ENCODE peak calls at places on chromosomes 13 and 19, in ten cellular contexts. One of them, this sample, is unnamed.

GRCh38 chr19:42251572-42251990 is 3.3 kb downstream of the ERF start:
- DNase-seq in astrocyte of the hippocampus: no peak
- DNase-seq in foreskin keratinocyte: no peak
- DNase-seq in progenitor cell of endocrine pancreas: no peak
- DNase-seq in NCI-H2107: no peak
- DNase-seq in SHP77: no peak
- DNase-seq in sciatic nerve: no peak
- DNase-seq in mammary epithelial cell: no peak
- DNase-seq in brain microvascular endothelial cell: no peak
- DNase-seq in stimulated activated CD8-positive, alpha-beta memory T cell treated with anti-CD3 and anti-CD28 coated beads, Interleukin-4, amount 100 ng/mL, for 24 hours: no peak
- DNase-seq in this sample: no peak

GRCh38 chr19:48123907-48124675 is 13.5 kb upstream of the PLA2G4C start:
- DNase-seq in mammary epithelial cell: peak; percentile 96
- DNase-seq in NCI-H2107: no peak
- DNase-seq in SHP77: no peak
- DNase-seq in foreskin keratinocyte: peak; percentile 85
- DNase-seq in sciatic nerve: no peak
- DNase-seq in brain microvascular endothelial cell: peak; percentile 67
- DNase-seq in progenitor cell of endocrine pancreas: no peak
- DNase-seq in stimulated activated CD8-positive, alpha-beta memory T cell treated with anti-CD3 and anti-CD28 coated beads, Interleukin-4, amount 100 ng/mL, for 24 hours: peak; percentile 29
- DNase-seq in astrocyte of the hippocampus: peak; percentile 79
- DNase-seq in this sample: no peak

GRCh38 chr19:2089001-2089711 is 7.0 kb downstream of the MOB3A start:
- DNase-seq in sciatic nerve: peak; percentile 59
- DNase-seq in mammary epithelial cell: peak; percentile 93
- DNase-seq in brain microvascular endothelial cell: peak; percentile 49
- DNase-seq in progenitor cell of endocrine pancreas: no peak
- DNase-seq in stimulated activated CD8-positive, alpha-beta memory T cell treated with anti-CD3 and anti-CD28 coated beads, Interleukin-4, amount 100 ng/mL, for 24 hours: no peak
- DNase-seq in SHP77: peak; percentile 39
- DNase-seq in foreskin keratinocyte: peak; percentile 79
- DNase-seq in NCI-H2107: no peak
- DNase-seq in astrocyte of the hippocampus: no peak
- DNase-seq in this sample: no peak

GRCh38 chr19:30231408-30232318 is 140.5 kb upstream of the ZNF536 start:
- DNase-seq in stimulated activated CD8-positive, alpha-beta memory T cell treated with anti-CD3 and anti-CD28 coated beads, Interleukin-4, amount 100 ng/mL, for 24 hours: no peak
- DNase-seq in NCI-H2107: no peak
- DNase-seq in astrocyte of the hippocampus: no peak
- DNase-seq in sciatic nerve: no peak
- DNase-seq in SHP77: no peak
- DNase-seq in foreskin keratinocyte: no peak
- DNase-seq in progenitor cell of endocrine pancreas: no peak
- DNase-seq in mammary epithelial cell: no peak
- DNase-seq in brain microvascular endothelial cell: no peak
- DNase-seq in this sample: no peak

GRCh38 chr13:43388282-43389034 is 365.1 kb downstream of the DNAJC15 start:
- DNase-seq in sciatic nerve: no peak
- DNase-seq in brain microvascular endothelial cell: no peak
- DNase-seq in SHP77: no peak
- DNase-seq in astrocyte of the hippocampus: no peak
- DNase-seq in NCI-H2107: no peak
- DNase-seq in progenitor cell of endocrine pancreas: no peak
- DNase-seq in mammary epithelial cell: peak; percentile 86
- DNase-seq in stimulated activated CD8-positive, alpha-beta memory T cell treated with anti-CD3 and anti-CD28 coated beads, Interleukin-4, amount 100 ng/mL, for 24 hours: no peak
- DNase-seq in foreskin keratinocyte: peak; percentile 65
- DNase-seq in this sample: no peak

GRCh38 chr13:65768545-65768944 is 1461.6 kb downstream of the PCDH9 start:
- DNase-seq in brain microvascular endothelial cell: no peak
- DNase-seq in foreskin keratinocyte: no peak
- DNase-seq in sciatic nerve: no peak
- DNase-seq in NCI-H2107: no peak
- DNase-seq in astrocyte of the hippocampus: no peak
- DNase-seq in mammary epithelial cell: no peak
- DNase-seq in SHP77: no peak
- DNase-seq in stimulated activated CD8-positive, alpha-beta memory T cell treated with anti-CD3 and anti-CD28 coated beads, Interleukin-4, amount 100 ng/mL, for 24 hours: no peak
- DNase-seq in progenitor cell of endocrine pancreas: no peak
- DNase-seq in this sample: no peak

GRCh38 chr13:42814868-42815267 is 33.5 kb downstream of the FAM216B start:
- DNase-seq in SHP77: no peak
- DNase-seq in brain microvascular endothelial cell: peak; percentile 76
- DNase-seq in mammary epithelial cell: peak; percentile 70
- DNase-seq in astrocyte of the hippocampus: peak; percentile 34
- DNase-seq in progenitor cell of endocrine pancreas: no peak
- DNase-seq in stimulated activated CD8-positive, alpha-beta memory T cell treated with anti-CD3 and anti-CD28 coated beads, Interleukin-4, amount 100 ng/mL, for 24 hours: no peak
- DNase-seq in foreskin keratinocyte: peak; percentile 38
- DNase-seq in NCI-H2107: no peak
- DNase-seq in sciatic nerve: no peak
- DNase-seq in this sample: no peak

GRCh38 chr13:72839831-72840426 is 58.0 kb downstream of the PIBF1 start:
- DNase-seq in SHP77: peak; percentile 51
- DNase-seq in stimulated activated CD8-positive, alpha-beta memory T cell treated with anti-CD3 and anti-CD28 coated beads, Interleukin-4, amount 100 ng/mL, for 24 hours: no peak
- DNase-seq in NCI-H2107: peak; percentile 2
- DNase-seq in sciatic nerve: peak; percentile 56
- DNase-seq in mammary epithelial cell: peak; percentile 69
- DNase-seq in brain microvascular endothelial cell: peak; percentile 44
- DNase-seq in astrocyte of the hippocampus: peak; percentile 77
- DNase-seq in progenitor cell of endocrine pancreas: peak; percentile 17
- DNase-seq in foreskin keratinocyte: peak; percentile 31
- DNase-seq in this sample: no peak

GRCh38 chr13:94494021-94494420 is 14.5 kb upstream of the DCT start:
- DNase-seq in NCI-H2107: no peak
- DNase-seq in brain microvascular endothelial cell: no peak
- DNase-seq in SHP77: peak; percentile 88
- DNase-seq in mammary epithelial cell: no peak
- DNase-seq in sciatic nerve: no peak
- DNase-seq in astrocyte of the hippocampus: no peak
- DNase-seq in stimulated activated CD8-positive, alpha-beta memory T cell treated with anti-CD3 and anti-CD28 coated beads, Interleukin-4, amount 100 ng/mL, for 24 hours: no peak
- DNase-seq in progenitor cell of endocrine pancreas: no peak
- DNase-seq in foreskin keratinocyte: no peak
- DNase-seq in this sample: no peak

GRCh38 chr13:43132228-43132627 is 108.8 kb downstream of the DNAJC15 start:
- DNase-seq in astrocyte of the hippocampus: peak; percentile 69
- DNase-seq in foreskin keratinocyte: peak; percentile 47
- DNase-seq in mammary epithelial cell: peak; percentile 66
- DNase-seq in sciatic nerve: no peak
- DNase-seq in SHP77: no peak
- DNase-seq in stimulated activated CD8-positive, alpha-beta memory T cell treated with anti-CD3 and anti-CD28 coated beads, Interleukin-4, amount 100 ng/mL, for 24 hours: no peak
- DNase-seq in NCI-H2107: peak; percentile 45
- DNase-seq in brain microvascular endothelial cell: peak; percentile 48
- DNase-seq in progenitor cell of endocrine pancreas: no peak
- DNase-seq in this sample: no peak

GRCh38 chr19:28494466-28494865 is 718.5 kb downstream of the UQCRFS1 start:
- DNase-seq in mammary epithelial cell: no peak
- DNase-seq in foreskin keratinocyte: no peak
- DNase-seq in progenitor cell of endocrine pancreas: no peak
- DNase-seq in NCI-H2107: no peak
- DNase-seq in brain microvascular endothelial cell: no peak
- DNase-seq in sciatic nerve: no peak
- DNase-seq in stimulated activated CD8-positive, alpha-beta memory T cell treated with anti-CD3 and anti-CD28 coated beads, Interleukin-4, amount 100 ng/mL, for 24 hours: no peak
- DNase-seq in astrocyte of the hippocampus: no peak
- DNase-seq in SHP77: no peak
- DNase-seq in this sample: no peak

GRCh38 chr19:51226068-51226467 is 1.2 kb downstream of the CD33 start:
- DNase-seq in stimulated activated CD8-positive, alpha-beta memory T cell treated with anti-CD3 and anti-CD28 coated beads, Interleukin-4, amount 100 ng/mL, for 24 hours: no peak
- DNase-seq in NCI-H2107: no peak
- DNase-seq in progenitor cell of endocrine pancreas: no peak
- DNase-seq in astrocyte of the hippocampus: no peak
- DNase-seq in brain microvascular endothelial cell: no peak
- DNase-seq in foreskin keratinocyte: no peak
- DNase-seq in mammary epithelial cell: no peak
- DNase-seq in SHP77: no peak
- DNase-seq in sciatic nerve: no peak
- DNase-seq in this sample: no peak

GRCh38 chr13:44692173-44692713 is 116.1 kb upstream of the TSC22D1 start:
- DNase-seq in brain microvascular endothelial cell: peak; percentile 43
- DNase-seq in NCI-H2107: no peak
- DNase-seq in progenitor cell of endocrine pancreas: no peak
- DNase-seq in stimulated activated CD8-positive, alpha-beta memory T cell treated with anti-CD3 and anti-CD28 coated beads, Interleukin-4, amount 100 ng/mL, for 24 hours: no peak
- DNase-seq in astrocyte of the hippocampus: no peak
- DNase-seq in sciatic nerve: no peak
- DNase-seq in SHP77: no peak
- DNase-seq in mammary epithelial cell: peak; percentile 52
- DNase-seq in foreskin keratinocyte: no peak
- DNase-seq in this sample: no peak

GRCh38 chr19:39341122-39341719 is 1.0 kb upstream of the SAMD4B start:
- DNase-seq in progenitor cell of endocrine pancreas: peak; percentile 19
- DNase-seq in NCI-H2107: no peak
- DNase-seq in brain microvascular endothelial cell: no peak
- DNase-seq in mammary epithelial cell: no peak
- DNase-seq in foreskin keratinocyte: no peak
- DNase-seq in stimulated activated CD8-positive, alpha-beta memory T cell treated with anti-CD3 and anti-CD28 coated beads, Interleukin-4, amount 100 ng/mL, for 24 hours: no peak
- DNase-seq in SHP77: peak; percentile 61
- DNase-seq in sciatic nerve: peak; percentile 68
- DNase-seq in astrocyte of the hippocampus: no peak
- DNase-seq in this sample: no peak

GRCh38 chr13:79775830-79776229 is 294.9 kb downstream of the NDFIP2 start:
- DNase-seq in brain microvascular endothelial cell: peak; percentile 77
- DNase-seq in progenitor cell of endocrine pancreas: no peak
- DNase-seq in foreskin keratinocyte: peak; percentile 15
- DNase-seq in NCI-H2107: no peak
- DNase-seq in SHP77: peak; percentile 5
- DNase-seq in mammary epithelial cell: peak; percentile 46
- DNase-seq in astrocyte of the hippocampus: peak; percentile 86
- DNase-seq in stimulated activated CD8-positive, alpha-beta memory T cell treated with anti-CD3 and anti-CD28 coated beads, Interleukin-4, amount 100 ng/mL, for 24 hours: no peak
- DNase-seq in sciatic nerve: no peak
- DNase-seq in this sample: no peak

GRCh38 chr13:34678154-34678553 is 263.9 kb upstream of the NBEA start:
- DNase-seq in astrocyte of the hippocampus: no peak
- DNase-seq in NCI-H2107: no peak
- DNase-seq in mammary epithelial cell: peak; percentile 62
- DNase-seq in SHP77: no peak
- DNase-seq in progenitor cell of endocrine pancreas: no peak
- DNase-seq in sciatic nerve: no peak
- DNase-seq in foreskin keratinocyte: no peak
- DNase-seq in brain microvascular endothelial cell: peak; percentile 82
- DNase-seq in stimulated activated CD8-positive, alpha-beta memory T cell treated with anti-CD3 and anti-CD28 coated beads, Interleukin-4, amount 100 ng/mL, for 24 hours: no peak
- DNase-seq in this sample: no peak

GRCh38 chr13:90628471-90628870 is 719.0 kb upstream of the MIR17HG start:
- DNase-seq in foreskin keratinocyte: no peak
- DNase-seq in astrocyte of the hippocampus: no peak
- DNase-seq in NCI-H2107: no peak
- DNase-seq in mammary epithelial cell: no peak
- DNase-seq in sciatic nerve: no peak
- DNase-seq in stimulated activated CD8-positive, alpha-beta memory T cell treated with anti-CD3 and anti-CD28 coated beads, Interleukin-4, amount 100 ng/mL, for 24 hours: no peak
- DNase-seq in brain microvascular endothelial cell: no peak
- DNase-seq in SHP77: no peak
- DNase-seq in progenitor cell of endocrine pancreas: no peak
- DNase-seq in this sample: no peak

GRCh38 chr13:74090869-74091605 is 43.2 kb downstream of the KLF12 start:
- DNase-seq in brain microvascular endothelial cell: no peak
- DNase-seq in stimulated activated CD8-positive, alpha-beta memory T cell treated with anti-CD3 and anti-CD28 coated beads, Interleukin-4, amount 100 ng/mL, for 24 hours: no peak
- DNase-seq in SHP77: no peak
- DNase-seq in NCI-H2107: no peak
- DNase-seq in mammary epithelial cell: no peak
- DNase-seq in sciatic nerve: no peak
- DNase-seq in foreskin keratinocyte: no peak
- DNase-seq in progenitor cell of endocrine pancreas: no peak
- DNase-seq in astrocyte of the hippocampus: no peak
- DNase-seq in this sample: no peak

GRCh38 chr13:27131202-27131623 is 40.4 kb downstream of the USP12 start:
- DNase-seq in NCI-H2107: no peak
- DNase-seq in foreskin keratinocyte: peak; percentile 95
- DNase-seq in SHP77: no peak
- DNase-seq in stimulated activated CD8-positive, alpha-beta memory T cell treated with anti-CD3 and anti-CD28 coated beads, Interleukin-4, amount 100 ng/mL, for 24 hours: peak; percentile 54
- DNase-seq in brain microvascular endothelial cell: no peak
- DNase-seq in mammary epithelial cell: peak; percentile 98
- DNase-seq in progenitor cell of endocrine pancreas: no peak
- DNase-seq in astrocyte of the hippocampus: peak; percentile 41
- DNase-seq in sciatic nerve: no peak
- DNase-seq in this sample: no peak

GRCh38 chr19:33199441-33200265 is 5.5 kb downstream of the LRP3 start:
- DNase-seq in mammary epithelial cell: no peak
- DNase-seq in astrocyte of the hippocampus: peak; percentile 32
- DNase-seq in brain microvascular endothelial cell: no peak
- DNase-seq in SHP77: no peak
- DNase-seq in progenitor cell of endocrine pancreas: no peak
- DNase-seq in NCI-H2107: no peak
- DNase-seq in foreskin keratinocyte: no peak
- DNase-seq in sciatic nerve: no peak
- DNase-seq in stimulated activated CD8-positive, alpha-beta memory T cell treated with anti-CD3 and anti-CD28 coated beads, Interleukin-4, amount 100 ng/mL, for 24 hours: no peak
- DNase-seq in this sample: no peak

GRCh38 chr13:38308736-38309135 is 40.9 kb upstream of the UFM1 start:
- DNase-seq in progenitor cell of endocrine pancreas: no peak
- DNase-seq in mammary epithelial cell: peak; percentile 98
- DNase-seq in stimulated activated CD8-positive, alpha-beta memory T cell treated with anti-CD3 and anti-CD28 coated beads, Interleukin-4, amount 100 ng/mL, for 24 hours: no peak
- DNase-seq in brain microvascular endothelial cell: peak; percentile 41
- DNase-seq in NCI-H2107: no peak
- DNase-seq in foreskin keratinocyte: peak; percentile 98
- DNase-seq in SHP77: no peak
- DNase-seq in sciatic nerve: no peak
- DNase-seq in astrocyte of the hippocampus: peak; percentile 12
- DNase-seq in this sample: no peak

GRCh38 chr19:14715841-14716240 is 26.0 kb downstream of the ZNF333 start:
- DNase-seq in stimulated activated CD8-positive, alpha-beta memory T cell treated with anti-CD3 and anti-CD28 coated beads, Interleukin-4, amount 100 ng/mL, for 24 hours: no peak
- DNase-seq in progenitor cell of endocrine pancreas: no peak
- DNase-seq in foreskin keratinocyte: no peak
- DNase-seq in SHP77: no peak
- DNase-seq in mammary epithelial cell: no peak
- DNase-seq in brain microvascular endothelial cell: no peak
- DNase-seq in astrocyte of the hippocampus: no peak
- DNase-seq in sciatic nerve: no peak
- DNase-seq in NCI-H2107: no peak
- DNase-seq in this sample: no peak

GRCh38 chr13:49869514-49869913 is 66.6 kb downstream of the SPRYD7 start:
- DNase-seq in astrocyte of the hippocampus: peak; percentile 16
- DNase-seq in progenitor cell of endocrine pancreas: no peak
- DNase-seq in mammary epithelial cell: no peak
- DNase-seq in NCI-H2107: no peak
- DNase-seq in SHP77: peak; percentile 11
- DNase-seq in stimulated activated CD8-positive, alpha-beta memory T cell treated with anti-CD3 and anti-CD28 coated beads, Interleukin-4, amount 100 ng/mL, for 24 hours: no peak
- DNase-seq in foreskin keratinocyte: no peak
- DNase-seq in brain microvascular endothelial cell: peak; percentile 40
- DNase-seq in sciatic nerve: no peak
- DNase-seq in this sample: no peak

GRCh38 chr19:7932930-7933300 is 7.0 kb upstream of the CTXN1 start:
- DNase-seq in mammary epithelial cell: no peak
- DNase-seq in NCI-H2107: no peak
- DNase-seq in sciatic nerve: no peak
- DNase-seq in progenitor cell of endocrine pancreas: no peak
- DNase-seq in foreskin keratinocyte: no peak
- DNase-seq in astrocyte of the hippocampus: no peak
- DNase-seq in stimulated activated CD8-positive, alpha-beta memory T cell treated with anti-CD3 and anti-CD28 coated beads, Interleukin-4, amount 100 ng/mL, for 24 hours: no peak
- DNase-seq in SHP77: no peak
- DNase-seq in brain microvascular endothelial cell: no peak
- DNase-seq in this sample: no peak

GRCh38 chr13:70107125-70107497 is 515 bp upstream of the ATXN8OS start:
- DNase-seq in brain microvascular endothelial cell: no peak
- DNase-seq in mammary epithelial cell: no peak
- DNase-seq in foreskin keratinocyte: no peak
- DNase-seq in astrocyte of the hippocampus: no peak
- DNase-seq in progenitor cell of endocrine pancreas: no peak
- DNase-seq in SHP77: no peak
- DNase-seq in stimulated activated CD8-positive, alpha-beta memory T cell treated with anti-CD3 and anti-CD28 coated beads, Interleukin-4, amount 100 ng/mL, for 24 hours: no peak
- DNase-seq in sciatic nerve: peak; percentile 21
- DNase-seq in NCI-H2107: no peak
- DNase-seq in this sample: no peak

GRCh38 chr13:112771877-112772538 is 82.2 kb downstream of the ATP11A start:
- DNase-seq in progenitor cell of endocrine pancreas: no peak
- DNase-seq in mammary epithelial cell: no peak
- DNase-seq in stimulated activated CD8-positive, alpha-beta memory T cell treated with anti-CD3 and anti-CD28 coated beads, Interleukin-4, amount 100 ng/mL, for 24 hours: no peak
- DNase-seq in astrocyte of the hippocampus: no peak
- DNase-seq in sciatic nerve: no peak
- DNase-seq in brain microvascular endothelial cell: no peak
- DNase-seq in foreskin keratinocyte: no peak
- DNase-seq in NCI-H2107: no peak
- DNase-seq in SHP77: no peak
- DNase-seq in this sample: no peak

GRCh38 chr13:78194904-78195639 is 276.4 kb upstream of the EDNRB start:
- DNase-seq in astrocyte of the hippocampus: peak; percentile 15
- DNase-seq in mammary epithelial cell: no peak
- DNase-seq in SHP77: no peak
- DNase-seq in brain microvascular endothelial cell: no peak
- DNase-seq in progenitor cell of endocrine pancreas: no peak
- DNase-seq in NCI-H2107: no peak
- DNase-seq in sciatic nerve: no peak
- DNase-seq in stimulated activated CD8-positive, alpha-beta memory T cell treated with anti-CD3 and anti-CD28 coated beads, Interleukin-4, amount 100 ng/mL, for 24 hours: no peak
- DNase-seq in foreskin keratinocyte: peak; percentile 6
- DNase-seq in this sample: no peak